ENCODE peak calls at places on chromosomes 2 and 18, in seven cellular contexts. One of them, this sample, is unnamed.

GRCh38 chr18:48813833-48814489 is 136.8 kb downstream of the SMAD7 start:
- DNase-seq in H1: no peak
- DNase-seq in K562: peak; percentile 67
- DNase-seq in HepG2: no peak
- DNase-seq in HCT116: no peak
- DNase-seq in SK-N-SH: no peak
- DNase-seq in GM12878: no peak
- DNase-seq in this sample: no peak

GRCh38 chr2:146321175-146321574 is 1523.7 kb upstream of the ACVR2A start:
- DNase-seq in H1: no peak
- DNase-seq in K562: no peak
- DNase-seq in HepG2: no peak
- DNase-seq in HCT116: no peak
- DNase-seq in SK-N-SH: no peak
- DNase-seq in GM12878: no peak
- DNase-seq in this sample: no peak

GRCh38 chr2:195396479-195396878 is 260.5 kb upstream of the SLC39A10 start:
- DNase-seq in H1: no peak
- DNase-seq in K562: no peak
- DNase-seq in HepG2: no peak
- DNase-seq in HCT116: no peak
- DNase-seq in SK-N-SH: no peak
- DNase-seq in GM12878: no peak
- DNase-seq in this sample: no peak

GRCh38 chr2:20596193-20596972 is 54.5 kb downstream of the HS1BP3 start:
- DNase-seq in H1: no peak
- DNase-seq in K562: no peak
- DNase-seq in HepG2: no peak
- DNase-seq in HCT116: no peak
- DNase-seq in SK-N-SH: no peak
- DNase-seq in GM12878: no peak
- DNase-seq in this sample: no peak

GRCh38 chr2:240645346-240646060 is 20.2 kb downstream of the GPR35 start:
- DNase-seq in H1: no peak
- DNase-seq in K562: no peak
- DNase-seq in HepG2: no peak
- DNase-seq in HCT116: no peak
- DNase-seq in SK-N-SH: peak; percentile 22
- DNase-seq in GM12878: no peak
- DNase-seq in this sample: no peak

GRCh38 chr2:101048756-101049155 is 46.7 kb downstream of the RPL31 start:
- DNase-seq in H1: no peak
- DNase-seq in K562: no peak
- DNase-seq in HepG2: no peak
- DNase-seq in HCT116: no peak
- DNase-seq in SK-N-SH: no peak
- DNase-seq in GM12878: no peak
- DNase-seq in this sample: no peak

GRCh38 chr2:135586148-135586547 is 54.9 kb downstream of the R3HDM1 start:
- DNase-seq in H1: no peak
- DNase-seq in K562: no peak
- DNase-seq in HepG2: no peak
- DNase-seq in HCT116: no peak
- DNase-seq in SK-N-SH: no peak
- DNase-seq in GM12878: no peak
- DNase-seq in this sample: no peak

GRCh38 chr18:31760695-31761094 is at the start of gene SLC25A52:
- DNase-seq in H1: no peak
- DNase-seq in K562: peak; percentile 40
- DNase-seq in HepG2: no peak
- DNase-seq in HCT116: no peak
- DNase-seq in SK-N-SH: no peak
- DNase-seq in GM12878: no peak
- DNase-seq in this sample: no peak

GRCh38 chr2:97840198-97840597 is 126.8 kb downstream of the ZAP70 start:
- DNase-seq in H1: no peak
- DNase-seq in K562: no peak
- DNase-seq in HepG2: no peak
- DNase-seq in HCT116: no peak
- DNase-seq in SK-N-SH: no peak
- DNase-seq in GM12878: no peak
- DNase-seq in this sample: no peak

GRCh38 chr2:120323214-120323613 is 22.7 kb upstream of the INHBB start:
- DNase-seq in H1: no peak
- DNase-seq in K562: no peak
- DNase-seq in HepG2: no peak
- DNase-seq in HCT116: no peak
- DNase-seq in SK-N-SH: no peak
- DNase-seq in GM12878: no peak
- DNase-seq in this sample: no peak

GRCh38 chr2:191838526-191838925 is 8.4 kb downstream of the CAVIN2 start:
- DNase-seq in H1: no peak
- DNase-seq in K562: no peak
- DNase-seq in HepG2: no peak
- DNase-seq in HCT116: no peak
- DNase-seq in SK-N-SH: no peak
- DNase-seq in GM12878: no peak
- DNase-seq in this sample: no peak

GRCh38 chr2:191836853-191837769 is 9.8 kb downstream of the CAVIN2 start:
- DNase-seq in H1: no peak
- DNase-seq in K562: peak; percentile 89
- DNase-seq in HepG2: no peak
- DNase-seq in HCT116: no peak
- DNase-seq in SK-N-SH: no peak
- DNase-seq in GM12878: no peak
- DNase-seq in this sample: no peak

GRCh38 chr2:191835100-191835499 is 11.8 kb downstream of the CAVIN2 start:
- DNase-seq in H1: no peak
- DNase-seq in K562: no peak
- DNase-seq in HepG2: no peak
- DNase-seq in HCT116: no peak
- DNase-seq in SK-N-SH: no peak
- DNase-seq in GM12878: no peak
- DNase-seq in this sample: no peak

GRCh38 chr2:191835539-191836350 is 11.1 kb downstream of the CAVIN2 start:
- DNase-seq in H1: no peak
- DNase-seq in K562: peak; percentile 91
- DNase-seq in HepG2: no peak
- DNase-seq in HCT116: no peak
- DNase-seq in SK-N-SH: no peak
- DNase-seq in GM12878: no peak
- DNase-seq in this sample: no peak

DNA sequence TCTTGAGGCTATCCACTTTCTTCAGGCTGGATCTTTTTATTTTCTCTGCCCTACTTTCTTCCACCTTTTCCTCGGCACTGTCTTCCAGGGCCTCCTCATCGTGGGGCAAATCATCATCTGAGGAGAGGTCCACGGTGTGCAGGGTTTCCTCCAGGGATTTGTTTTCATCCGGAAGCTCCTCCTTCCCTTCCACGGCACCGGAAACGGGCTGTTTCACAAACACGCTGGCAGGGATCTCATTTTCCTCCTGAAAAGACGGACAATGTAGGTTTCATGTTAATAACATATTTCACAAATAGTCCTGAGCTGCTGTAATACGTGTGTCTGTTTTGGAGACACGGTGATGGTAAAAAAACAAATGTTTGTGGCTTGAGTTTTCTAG is 10.4 kb downstream of the CAVIN2 start:
- DNase-seq in H1: no peak
- DNase-seq in K562: peak; percentile 74
- DNase-seq in HepG2: no peak
- DNase-seq in HCT116: no peak
- DNase-seq in SK-N-SH: no peak
- DNase-seq in GM12878: no peak
- DNase-seq in this sample: no peak
- TF ChIP-seq YY1 in H1: no peak
- TF ChIP-seq YY1 in K562: no peak
- TF ChIP-seq YY1 in HepG2: no peak
- TF ChIP-seq YY1 in HCT116: no peak
- TF ChIP-seq YY1 in SK-N-SH: no peak
- TF ChIP-seq YY1 in GM12878: no peak
- TF ChIP-seq YY1 in this sample: no peak

GRCh38 chr2:129757366-129757914 is 222.0 kb upstream of the RAB6C start:
- DNase-seq in H1: no peak
- DNase-seq in K562: no peak
- DNase-seq in HepG2: no peak
- DNase-seq in HCT116: no peak
- DNase-seq in SK-N-SH: no peak
- DNase-seq in GM12878: no peak
- DNase-seq in this sample: no peak

GRCh38 chr2:129757915-129758421 is 221.5 kb upstream of the RAB6C start:
- DNase-seq in H1: peak; percentile 33
- DNase-seq in K562: no peak
- DNase-seq in HepG2: no peak
- DNase-seq in HCT116: no peak
- DNase-seq in SK-N-SH: peak; percentile 42
- DNase-seq in GM12878: no peak
- DNase-seq in this sample: peak; percentile 83

GRCh38 chr2:129760669-129761068 is 218.8 kb upstream of the RAB6C start:
- DNase-seq in H1: no peak
- DNase-seq in K562: no peak
- DNase-seq in HepG2: no peak
- DNase-seq in HCT116: no peak
- DNase-seq in SK-N-SH: no peak
- DNase-seq in GM12878: no peak
- DNase-seq in this sample: no peak

GRCh38 chr2:129759186-129760010 is 220.1 kb upstream of the RAB6C start:
- DNase-seq in H1: no peak
- DNase-seq in K562: no peak
- DNase-seq in HepG2: no peak
- DNase-seq in HCT116: no peak
- DNase-seq in SK-N-SH: no peak
- DNase-seq in GM12878: no peak
- DNase-seq in this sample: no peak

DNA sequence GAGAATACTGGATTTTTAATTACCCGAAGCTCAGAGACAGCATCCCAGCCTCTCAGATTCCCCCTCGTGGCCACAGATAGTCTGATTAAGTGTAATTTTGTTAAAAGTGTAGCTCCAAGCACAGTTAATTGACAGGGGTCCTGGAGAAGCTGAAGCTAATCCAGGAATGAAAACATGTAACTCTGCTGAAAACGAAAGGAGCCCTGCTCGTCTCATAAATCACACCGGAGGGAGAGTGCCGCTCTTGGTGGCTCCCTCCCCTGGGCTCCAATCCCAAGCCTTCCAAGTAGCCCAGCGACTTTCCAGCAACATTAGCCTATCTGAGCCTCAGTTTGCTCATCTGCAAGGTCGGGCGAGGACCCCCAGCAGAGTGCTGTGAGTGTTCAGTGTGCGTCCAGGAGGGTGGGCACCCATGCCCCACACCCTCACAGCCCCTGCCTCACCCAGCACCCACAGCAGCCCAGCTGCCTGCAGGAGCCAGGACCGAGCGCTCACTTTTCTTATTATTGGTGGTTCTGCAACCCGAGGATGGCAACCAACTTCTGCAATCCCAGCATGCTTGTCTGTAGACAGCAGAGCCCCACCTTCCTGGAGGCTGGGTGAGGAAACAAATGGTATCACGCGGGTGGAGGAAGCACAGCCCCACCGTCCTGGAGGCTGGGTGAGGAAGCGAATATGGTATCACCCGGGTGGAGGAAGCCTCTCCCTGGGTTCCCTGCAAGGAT is 220.8 kb upstream of the RAB6C start:
- DNase-seq in H1: no peak
- DNase-seq in K562: no peak
- DNase-seq in HepG2: no peak
- DNase-seq in HCT116: no peak
- DNase-seq in SK-N-SH: peak; percentile 52
- DNase-seq in GM12878: no peak
- DNase-seq in this sample: no peak
- TF ChIP-seq YY1 in H1: no peak
- TF ChIP-seq YY1 in K562: no peak
- TF ChIP-seq YY1 in HepG2: no peak
- TF ChIP-seq YY1 in HCT116: no peak
- TF ChIP-seq YY1 in SK-N-SH: no peak
- TF ChIP-seq YY1 in GM12878: no peak
- TF ChIP-seq YY1 in this sample: no peak

DNA sequence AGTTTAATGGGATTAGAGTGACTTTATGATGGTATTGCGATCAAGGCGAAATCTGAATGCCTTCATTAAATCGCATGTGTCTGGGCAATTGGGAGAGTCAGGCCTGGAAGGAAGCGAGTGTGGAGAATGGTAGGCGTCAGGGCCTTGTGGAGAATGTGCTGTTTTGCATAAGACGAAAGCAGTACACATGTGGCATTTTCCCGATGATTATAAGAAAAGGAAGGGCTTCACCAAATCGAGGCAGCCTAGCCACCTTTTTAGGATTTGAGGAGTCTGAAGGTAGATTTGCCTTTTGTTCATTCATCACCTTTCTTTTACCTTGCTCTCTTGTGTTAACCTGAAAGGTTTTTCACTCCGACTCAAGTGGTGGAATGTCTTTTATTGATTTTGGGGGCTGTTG is 1.0 kb downstream of the ZNF532 start:
- DNase-seq in H1: no peak
- DNase-seq in K562: no peak
- DNase-seq in HepG2: no peak
- DNase-seq in HCT116: no peak
- DNase-seq in SK-N-SH: no peak
- DNase-seq in GM12878: no peak
- DNase-seq in this sample: no peak
- TF ChIP-seq YY1 in H1: no peak
- TF ChIP-seq YY1 in K562: no peak
- TF ChIP-seq YY1 in HepG2: no peak
- TF ChIP-seq YY1 in HCT116: no peak
- TF ChIP-seq YY1 in SK-N-SH: no peak
- TF ChIP-seq YY1 in GM12878: no peak
- TF ChIP-seq YY1 in this sample: no peak

GRCh38 chr18:52313213-52313612 is 26.8 kb upstream of the DCC start:
- DNase-seq in H1: no peak
- DNase-seq in K562: no peak
- DNase-seq in HepG2: no peak
- DNase-seq in HCT116: no peak
- DNase-seq in SK-N-SH: no peak
- DNase-seq in GM12878: no peak
- DNase-seq in this sample: no peak

GRCh38 chr18:52310651-52311050 is 29.3 kb upstream of the DCC start:
- DNase-seq in H1: no peak
- DNase-seq in K562: no peak
- DNase-seq in HepG2: no peak
- DNase-seq in HCT116: no peak
- DNase-seq in SK-N-SH: no peak
- DNase-seq in GM12878: no peak
- DNase-seq in this sample: no peak

GRCh38 chr18:52312321-52312720 is 27.7 kb upstream of the DCC start:
- DNase-seq in H1: no peak
- DNase-seq in K562: no peak
- DNase-seq in HepG2: no peak
- DNase-seq in HCT116: no peak
- DNase-seq in SK-N-SH: no peak
- DNase-seq in GM12878: no peak
- DNase-seq in this sample: no peak

DNA sequence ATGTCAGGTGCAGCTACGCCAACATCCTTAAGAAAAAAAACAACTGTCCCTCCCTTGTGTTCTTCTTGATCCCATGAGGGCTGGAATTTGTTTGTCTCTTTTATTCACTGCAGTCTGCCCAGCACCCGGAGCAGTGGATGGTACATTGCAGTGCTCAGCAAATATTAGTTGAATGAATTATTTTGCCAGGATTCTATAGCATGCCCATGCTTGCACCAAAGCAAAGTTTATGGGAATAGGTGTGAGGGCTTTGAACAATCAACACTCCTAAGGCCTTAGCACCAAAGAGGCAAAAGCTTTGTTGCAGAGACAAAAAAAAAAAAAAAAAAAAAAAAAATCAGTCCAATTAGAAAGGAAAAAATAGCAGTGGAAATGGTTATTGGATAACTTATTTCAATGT is 28.7 kb upstream of the DCC start:
- DNase-seq in H1: no peak
- DNase-seq in K562: no peak
- DNase-seq in HepG2: no peak
- DNase-seq in HCT116: no peak
- DNase-seq in SK-N-SH: no peak
- DNase-seq in GM12878: no peak
- DNase-seq in this sample: no peak
- TF ChIP-seq YY1 in H1: no peak
- TF ChIP-seq YY1 in K562: no peak
- TF ChIP-seq YY1 in HepG2: no peak
- TF ChIP-seq YY1 in HCT116: no peak
- TF ChIP-seq YY1 in SK-N-SH: no peak
- TF ChIP-seq YY1 in GM12878: no peak
- TF ChIP-seq YY1 in this sample: no peak

This sample was measured in NT2/D1.